ENCODE peak calls at places on chromosomes 5 and 9, in five cellular contexts. One of them, this sample, is unnamed.
A peak's percentile ranks its signal among the peaks of the same experiment; 100 is the strongest.

GRCh38 chr9:106277931-106278330 is 583.6 kb downstream of the TMEM38B start:
- DNase-seq in choroid plexus epithelial cell: no peak
- DNase-seq in PC-3: no peak
- DNase-seq in RWPE2: no peak
- DNase-seq in GM20000: no peak
- DNase-seq in this sample: no peak

GRCh38 chr9:35859310-35859994 is 10.7 kb downstream of the OR13J1 start:
- DNase-seq in choroid plexus epithelial cell: no peak
- DNase-seq in PC-3: peak; percentile 34
- DNase-seq in RWPE2: no peak
- DNase-seq in GM20000: no peak
- DNase-seq in this sample: peak; percentile 4

GRCh38 chr5:13866792-13867191 is 77.7 kb downstream of the DNAH5 start:
- DNase-seq in choroid plexus epithelial cell: peak; percentile 31
- DNase-seq in PC-3: peak; percentile 73
- DNase-seq in RWPE2: no peak
- DNase-seq in GM20000: peak; percentile 12
- DNase-seq in this sample: peak; percentile 59

GRCh38 chr9:129351058-129351641 is 173.1 kb upstream of the IER5L start:
- DNase-seq in choroid plexus epithelial cell: no peak
- DNase-seq in PC-3: no peak
- DNase-seq in RWPE2: no peak
- DNase-seq in GM20000: no peak
- DNase-seq in this sample: no peak

GRCh38 chr9:90855208-90856000 is 53.8 kb downstream of the SYK start:
- DNase-seq in choroid plexus epithelial cell: no peak
- DNase-seq in PC-3: no peak
- DNase-seq in RWPE2: no peak
- DNase-seq in GM20000: no peak
- DNase-seq in this sample: no peak

GRCh38 chr5:96149546-96149945 is 187.9 kb upstream of the ELL2 start:
- DNase-seq in choroid plexus epithelial cell: peak; percentile 9
- DNase-seq in PC-3: peak; percentile 16
- DNase-seq in RWPE2: no peak
- DNase-seq in GM20000: no peak
- DNase-seq in this sample: peak; percentile 84

GRCh38 chr9:12502520-12502919 is 190.7 kb upstream of the TYRP1 start:
- DNase-seq in choroid plexus epithelial cell: no peak
- DNase-seq in PC-3: no peak
- DNase-seq in RWPE2: no peak
- DNase-seq in GM20000: no peak
- DNase-seq in this sample: no peak

GRCh38 chr5:10145922-10146321 is 103.8 kb downstream of the ATPSCKMT start:
- DNase-seq in choroid plexus epithelial cell: peak; percentile 82
- DNase-seq in PC-3: peak; percentile 87
- DNase-seq in RWPE2: no peak
- DNase-seq in GM20000: no peak
- DNase-seq in this sample: peak; percentile 70

GRCh38 chr9:16725066-16725465 is 145.4 kb downstream of the BNC2 start:
- DNase-seq in choroid plexus epithelial cell: no peak
- DNase-seq in PC-3: peak; percentile 31
- DNase-seq in RWPE2: no peak
- DNase-seq in GM20000: no peak
- DNase-seq in this sample: no peak

GRCh38 chr9:16728128-16728505 is 142.4 kb downstream of the BNC2 start:
- DNase-seq in choroid plexus epithelial cell: no peak
- DNase-seq in PC-3: peak; percentile 29
- DNase-seq in RWPE2: no peak
- DNase-seq in GM20000: no peak
- DNase-seq in this sample: no peak

GRCh38 chr9:16726718-16727451 is 143.6 kb downstream of the BNC2 start:
- DNase-seq in choroid plexus epithelial cell: peak; percentile 94
- DNase-seq in PC-3: peak; percentile 71
- DNase-seq in RWPE2: peak; percentile 73
- DNase-seq in GM20000: peak; percentile 17
- DNase-seq in this sample: peak; percentile 85

GRCh38 chr9:16727452-16728127 is 142.9 kb downstream of the BNC2 start:
- DNase-seq in choroid plexus epithelial cell: peak; percentile 65
- DNase-seq in PC-3: no peak
- DNase-seq in RWPE2: no peak
- DNase-seq in GM20000: no peak
- DNase-seq in this sample: peak; percentile 5

DNA sequence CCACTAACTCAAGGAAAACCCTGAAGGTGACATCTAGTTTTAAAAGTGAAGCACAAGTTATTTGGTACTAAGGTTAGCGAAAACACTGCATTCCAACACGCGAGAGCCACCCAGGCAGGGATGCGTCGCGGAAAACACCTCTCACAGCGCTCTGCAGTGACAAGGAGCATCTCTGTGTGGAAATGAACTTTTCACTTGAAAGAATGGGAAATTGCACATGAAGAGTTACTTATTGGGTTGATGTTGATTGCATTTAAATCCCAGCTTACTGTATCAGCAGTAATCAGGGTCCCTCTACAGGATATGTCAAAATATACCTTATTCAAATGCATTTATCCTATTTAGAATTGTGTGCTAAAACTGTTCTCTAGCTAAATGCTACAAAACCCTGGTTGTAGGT is 144.4 kb downstream of the BNC2 start:
- DNase-seq in choroid plexus epithelial cell: peak; percentile 77
- DNase-seq in PC-3: peak; percentile 40
- DNase-seq in RWPE2: no peak
- DNase-seq in GM20000: no peak
- DNase-seq in this sample: peak; percentile 37
- TF ChIP-seq CTCF in choroid plexus epithelial cell: peak; percentile 21
- TF ChIP-seq CTCF in PC-3: peak; percentile 58
- TF ChIP-seq CTCF in RWPE2: peak; percentile 38
- TF ChIP-seq CTCF in GM20000: no peak
- TF ChIP-seq CTCF in this sample: peak; percentile 17

GRCh38 chr5:94111209-94112004 is 370.0 kb upstream of the POU5F2 start:
- DNase-seq in choroid plexus epithelial cell: peak; percentile 97
- DNase-seq in PC-3: peak; percentile 92
- DNase-seq in RWPE2: peak; percentile 96
- DNase-seq in GM20000: peak; percentile 89
- DNase-seq in this sample: peak; percentile 96
- TF ChIP-seq CTCF in choroid plexus epithelial cell: peak; percentile 35
- TF ChIP-seq CTCF in PC-3: no peak
- TF ChIP-seq CTCF in RWPE2: no peak
- TF ChIP-seq CTCF in GM20000: no peak
- TF ChIP-seq CTCF in this sample: peak; percentile 18

GRCh38 chr5:163269624-163270023 is 167.8 kb upstream of the CCNG1 start:
- DNase-seq in choroid plexus epithelial cell: no peak
- DNase-seq in PC-3: peak; percentile 77
- DNase-seq in RWPE2: no peak
- DNase-seq in GM20000: peak; percentile 7
- DNase-seq in this sample: peak; percentile 45
- TF ChIP-seq CTCF in choroid plexus epithelial cell: no peak
- TF ChIP-seq CTCF in PC-3: peak; percentile 77
- TF ChIP-seq CTCF in RWPE2: peak; percentile 85
- TF ChIP-seq CTCF in GM20000: no peak
- TF ChIP-seq CTCF in this sample: peak; percentile 50

GRCh38 chr9:76725181-76725580 is 39.1 kb upstream of the PCA3 start:
- DNase-seq in choroid plexus epithelial cell: no peak
- DNase-seq in PC-3: no peak
- DNase-seq in RWPE2: no peak
- DNase-seq in GM20000: no peak
- DNase-seq in this sample: no peak
- TF ChIP-seq CTCF in choroid plexus epithelial cell: no peak
- TF ChIP-seq CTCF in PC-3: no peak
- TF ChIP-seq CTCF in RWPE2: no peak
- TF ChIP-seq CTCF in GM20000: no peak
- TF ChIP-seq CTCF in this sample: no peak

DNA sequence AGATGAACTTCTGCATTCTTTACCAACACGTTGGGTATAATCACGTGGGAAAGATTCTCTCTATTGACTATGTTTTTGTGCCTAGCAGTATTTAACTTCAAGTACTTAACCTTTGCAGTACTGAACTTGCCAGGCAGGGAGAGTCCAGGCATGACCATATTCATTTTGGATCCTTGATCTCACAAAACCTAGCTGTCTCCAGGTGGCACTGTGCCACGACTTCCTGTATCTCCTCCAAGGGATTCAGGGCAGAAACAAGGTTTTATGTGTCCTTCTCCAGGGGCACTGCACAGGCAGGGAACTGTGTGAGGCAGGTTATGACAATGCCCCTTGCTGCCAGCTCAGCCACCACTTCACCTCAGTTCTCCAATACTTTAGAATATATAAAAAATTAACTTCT is 11.7 kb upstream of the IFNA5 start:
- DNase-seq in choroid plexus epithelial cell: no peak
- DNase-seq in PC-3: peak; percentile 31
- DNase-seq in RWPE2: no peak
- DNase-seq in GM20000: no peak
- DNase-seq in this sample: no peak
- TF ChIP-seq CTCF in choroid plexus epithelial cell: no peak
- TF ChIP-seq CTCF in PC-3: no peak
- TF ChIP-seq CTCF in RWPE2: peak; percentile 23
- TF ChIP-seq CTCF in GM20000: no peak
- TF ChIP-seq CTCF in this sample: no peak

This sample was measured in MCF 10A.